ENCODE peak calls at places on chromosomes 4 and X, in four cellular contexts. D is right atrium auricular region, G is A549, E is astrocyte of the spinal cord. J is an unnamed sample.

GRCh38 chr4:73676881-73677323 is 56.7 kb upstream of the RASSF6 start:
- DNase-seq in D (no peak), G (peak; percentile 10), E (peak; percentile 50), J (no peak)

GRCh38 chrX:136450050-136450830 is 37.5 kb upstream of the BRS3 start:
- DNase-seq in D (no peak), G (no peak), E (no peak), J (no peak)

GRCh38 chrX:109886122-109886761 is 116.7 kb upstream of the TMEM164 start:
- DNase-seq in D (no peak), G (peak; percentile 53), E (peak; percentile 37), J (peak; percentile 62)

GRCh38 chr4:186676531-186677158 is 47.0 kb downstream of the FAT1 start:
- DNase-seq in D (no peak), G (peak; percentile 15), E (peak; percentile 92), J (no peak)

GRCh38 chr4:158810487-158811215 is 41.8 kb downstream of the FNIP2 start:
- DNase-seq in D (peak; percentile 87), G (no peak), E (peak; percentile 98), J (no peak)

GRCh38 chr4:150010525-150011126 is 67.6 kb upstream of the DCLK2 start:
- DNase-seq in D (no peak), G (peak; percentile 31), E (peak; percentile 78), J (peak; percentile 4)

GRCh38 chr4:634599-634985 is 9.2 kb downstream of the PDE6B start:
- DNase-seq in D (no peak), G (no peak), E (no peak), J (no peak)

GRCh38 chr4:154590329-154591006 is at the start of gene FGA:
- DNase-seq in D (no peak), G (peak; percentile 28), E (no peak), J (no peak)

GRCh38 chr4:128275351-128275750 is 12.3 kb downstream of the PGRMC2 start:
- DNase-seq in D (no peak), G (no peak), E (no peak), J (no peak)

GRCh38 chrX:1411331-1411730 is 19.4 kb upstream of the SLC25A6 start:
- DNase-seq in D (no peak), G (no peak), E (no peak), J (no peak)

GRCh38 chr4:165439981-165440380 is 61.2 kb downstream of the CPE start:
- DNase-seq in D (no peak), G (no peak), E (peak; percentile 71), J (no peak)

GRCh38 chr4:35525192-35525978 is 718.9 kb downstream of the ARAP2 start:
- DNase-seq in D (no peak), G (no peak), E (no peak), J (no peak)

GRCh38 chrX:13121020-13121419 is 76.6 kb upstream of the FAM9C start:
- DNase-seq in D (no peak), G (no peak), E (no peak), J (no peak)

GRCh38 chr4:61740950-61741638 is 541.0 kb downstream of the ADGRL3 start:
- DNase-seq in D (no peak), G (no peak), E (no peak), J (no peak)

GRCh38 chr4:56755901-56756300 is 65.6 kb downstream of the SPINK2 start:
- DNase-seq in D (no peak), G (no peak), E (peak; percentile 20), J (no peak)

GRCh38 chr4:95087657-95088455 is 330.1 kb downstream of the BMPR1B start:
- DNase-seq in D (no peak), G (no peak), E (no peak), J (no peak)

GRCh38 chr4:57114973-57115372 is 4.8 kb upstream of the IGFBP7 start:
- DNase-seq in D (no peak), G (no peak), E (peak; percentile 62), J (no peak)

GRCh38 chr4:185263419-185263818 is 54.0 kb downstream of the SNX25 start:
- DNase-seq in D (no peak), G (no peak), E (no peak), J (no peak)

GRCh38 chr4:52005610-52006273 is 14.4 kb downstream of the LRRC66 start:
- DNase-seq in D (no peak), G (no peak), E (no peak), J (no peak)

GRCh38 chrX:65677954-65678469 is 10.6 kb downstream of the MSN start:
- DNase-seq in D (peak; percentile 71), G (peak; percentile 28), E (peak; percentile 90), J (no peak)

GRCh38 chr4:152937535-152938236 is 1.6 kb downstream of the FHDC1 start:
- DNase-seq in D (no peak), G (peak; percentile 23), E (peak; percentile 35), J (peak; percentile 25)

GRCh38 chr4:93648258-93648657 is 180.3 kb upstream of the ATOH1 start:
- DNase-seq in D (no peak), G (no peak), E (no peak), J (no peak)

GRCh38 chr4:5957091-5957490 is 61.1 kb downstream of the C4orf50 start:
- DNase-seq in D (no peak), G (no peak), E (no peak), J (no peak)

GRCh38 chr4:154329939-154330338 is 161.7 kb downstream of the DCHS2 start:
- DNase-seq in D (peak; percentile 62), G (no peak), E (no peak), J (no peak)

GRCh38 chr4:6517171-6517570 is 44.8 kb upstream of the PPP2R2C start:
- DNase-seq in D (no peak), G (no peak), E (no peak), J (no peak)

GRCh38 chr4:142572076-142572475 is 274.0 kb downstream of the INPP4B start:
- DNase-seq in D (no peak), G (no peak), E (no peak), J (no peak)

GRCh38 chr4:142579483-142579882 is 266.6 kb downstream of the INPP4B start:
- DNase-seq in D (no peak), G (no peak), E (no peak), J (no peak)

GRCh38 chr4:142574306-142574705 is 271.8 kb downstream of the INPP4B start:
- DNase-seq in D (no peak), G (no peak), E (no peak), J (no peak)
- TF ChIP-seq CTCF in D (no peak), G (no peak), E (no peak), J (no peak)

DNA sequence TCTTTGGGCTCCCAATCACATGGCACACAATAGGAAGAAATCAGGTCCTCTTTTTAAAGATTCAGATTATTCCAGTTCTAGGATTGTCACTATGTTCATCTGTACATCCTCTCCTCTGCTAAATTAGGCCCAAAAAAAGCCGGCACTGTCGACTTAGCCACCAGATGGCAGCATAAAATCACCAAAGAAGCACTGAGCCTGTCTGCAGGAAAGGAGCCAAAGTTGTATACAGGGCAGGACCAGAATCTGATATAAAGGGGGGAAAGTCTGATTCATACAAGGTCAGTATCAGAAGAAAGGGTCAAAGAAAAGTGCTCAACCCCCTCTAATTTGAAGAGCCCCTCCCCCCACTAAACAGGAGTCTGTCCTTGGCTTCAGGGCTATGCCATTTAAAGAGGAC is 292.5 kb downstream of the CHIC1 start:
- DNase-seq in D (peak; percentile 84), G (peak; percentile 18), E (peak; percentile 76), J (peak; percentile 73)
- TF ChIP-seq CTCF in D (peak; percentile 88), G (peak; percentile 79), E (peak; percentile 84), J (peak; percentile 90)

DNA sequence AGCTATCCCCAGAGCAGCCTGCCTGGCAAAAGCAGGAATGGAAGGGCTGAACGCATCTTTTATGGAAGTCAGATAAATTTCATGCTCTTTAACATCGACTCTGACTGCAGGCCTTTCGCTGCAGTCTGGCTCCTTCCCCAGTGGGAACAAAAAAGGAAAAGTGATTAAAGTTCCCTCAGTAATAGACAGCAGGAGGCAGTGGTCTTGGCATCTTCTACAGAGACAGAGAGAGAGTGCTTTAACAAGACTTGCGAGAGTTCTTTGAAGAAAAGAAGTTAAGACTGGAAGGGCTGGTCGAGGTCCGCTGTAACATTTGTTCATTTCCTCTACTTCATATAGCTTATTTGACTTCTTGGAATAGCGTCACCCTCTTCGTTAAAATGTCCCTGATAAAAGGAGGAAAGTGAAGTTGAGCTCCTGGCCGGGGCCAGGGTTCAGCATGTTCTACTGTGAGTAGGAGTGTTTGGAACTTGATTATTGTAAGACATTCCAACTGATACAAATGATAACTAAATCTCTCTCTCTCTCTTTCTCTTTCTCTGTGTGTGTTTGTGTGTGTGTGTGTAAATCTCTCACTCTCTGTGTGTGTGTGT is 179.8 kb downstream of the SLIT2 start:
- DNase-seq in D (no peak), G (no peak), E (peak; percentile 62), J (no peak)
- TF ChIP-seq CTCF in D (no peak), G (no peak), E (peak; percentile 26), J (no peak)

GRCh38 chr4:143202824-143203223 is 18.1 kb downstream of the USP38 start:
- DNase-seq in D (no peak), G (no peak), E (peak; percentile 44), J (no peak)
- TF ChIP-seq CTCF in D (peak; percentile 56), G (peak; percentile 34), E (peak; percentile 22), J (peak; percentile 61)

GRCh38 chrX:23334536-23334870 is at the start of gene PTCHD1:
- DNase-seq in D (no peak), G (no peak), E (no peak), J (no peak)
- TF ChIP-seq CTCF in D (no peak), G (no peak), E (no peak), J (no peak)

DNA sequence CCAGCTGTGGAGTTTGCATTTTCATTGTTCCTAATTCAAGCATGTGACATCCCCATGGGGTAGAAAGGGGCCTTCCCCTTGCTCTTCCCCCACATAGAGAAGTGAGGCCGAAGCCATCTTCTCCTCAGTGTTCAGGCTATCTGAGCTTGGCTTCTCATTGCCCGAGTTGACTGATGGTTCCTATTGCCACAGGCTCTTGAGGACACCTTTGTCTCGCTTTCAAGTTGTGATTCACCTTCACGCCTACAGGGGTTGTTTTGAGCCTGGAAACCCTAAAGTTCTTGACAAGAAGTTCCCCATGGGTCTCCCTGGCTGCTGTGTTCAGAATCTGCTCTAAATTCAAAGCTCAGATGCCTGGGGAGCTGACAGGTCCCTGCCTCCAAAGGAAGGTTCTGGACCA is 24.9 kb downstream of the CCNQ start:
- DNase-seq in D (no peak), G (no peak), E (no peak), J (no peak)
- TF ChIP-seq CTCF in D (no peak), G (no peak), E (no peak), J (no peak)

DNA sequence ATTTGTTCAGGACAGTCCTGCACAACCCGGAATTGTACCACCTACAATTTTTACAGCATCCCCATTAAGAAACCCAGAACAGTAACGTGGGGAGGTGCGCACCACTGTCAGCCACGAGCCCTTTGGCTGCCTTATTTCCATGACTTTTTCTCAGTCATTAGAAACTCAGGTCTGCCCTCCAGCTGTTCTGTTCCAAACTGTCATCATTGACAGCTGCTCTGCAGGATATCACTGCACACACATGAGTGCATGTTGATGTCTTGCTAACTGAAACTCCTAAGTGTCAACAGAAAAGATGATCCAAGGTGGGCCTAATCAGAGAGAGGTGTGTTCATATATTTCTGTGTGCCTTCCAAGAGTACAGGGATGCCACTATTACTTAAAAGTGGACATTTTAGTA is 123.4 kb downstream of the PARM1 start:
- DNase-seq in D (no peak), G (no peak), E (no peak), J (no peak)
- TF ChIP-seq CTCF in D (peak; percentile 44), G (no peak), E (no peak), J (no peak)

J was measured in neural crest cell.